ENCODE peak calls at places on chromosomes 13 and 19, in five cellular contexts. K is neuronal stem cell, G is H9, Y is H1, I is mesenchymal stem cell. Z is an unnamed sample.

GRCh38 chr19:11284535-11284934 is 11.4 kb upstream of the TSPAN16 start:
- DNase-seq in I (no peak), Y (no peak), G (no peak), K (no peak), Z (no peak)

GRCh38 chr13:35711909-35712308 is 235.4 kb upstream of the MAB21L1 start:
- DNase-seq in I (no peak), G (no peak), Y (no peak), K (no peak), Z (no peak)

GRCh38 chr13:81686877-81687276 is 1346.0 kb upstream of the SPRY2 start:
- DNase-seq in G (no peak), K (no peak), I (peak), Y (no peak), Z (no peak)

GRCh38 chr19:53909471-53910169 is 542 bp downstream of the CACNG7 start:
- DNase-seq in G (no peak), I (no peak), K (peak), Y (no peak), Z (no peak)

GRCh38 chr13:107765724-107766436 is 449.5 kb downstream of the LIG4 start:
- DNase-seq in Y (no peak), I (peak), K (no peak), G (no peak), Z (no peak)

GRCh38 chr19:47433121-47433520 is 13.8 kb upstream of the MEIS3 start:
- DNase-seq in I (no peak), Y (no peak), K (no peak), G (no peak), Z (no peak)

GRCh38 chr13:20461481-20461859 is 64.2 kb downstream of the CRYL1 start:
- DNase-seq in I (peak), Y (no peak), K (no peak), G (no peak), Z (no peak)

GRCh38 chr19:13100031-13100588 is 2.5 kb downstream of the LYL1 start:
- DNase-seq in Y (no peak), G (no peak), K (no peak), I (no peak), Z (no peak)

GRCh38 chr19:52516191-52516590 is 11.3 kb upstream of the ZNF808 start:
- DNase-seq in G (no peak), K (no peak), I (no peak), Y (no peak), Z (no peak)

GRCh38 chr13:106498158-106498557 is 37.3 kb downstream of the EFNB2 start:
- DNase-seq in I (no peak), G (no peak), Y (no peak), K (no peak), Z (no peak)

GRCh38 chr19:47492137-47492533 is 8.1 kb upstream of the KPTN start:
- DNase-seq in K (no peak), I (no peak), Y (no peak), G (no peak), Z (no peak)

GRCh38 chr13:113359556-113359955 is 4.4 kb downstream of the GRTP1 start:
- DNase-seq in G (no peak), K (no peak), I (no peak), Y (no peak), Z (no peak)

GRCh38 chr13:40366119-40366518 is 300.3 kb downstream of the FOXO1 start:
- DNase-seq in G (no peak), K (no peak), Y (no peak), I (no peak), Z (no peak)

GRCh38 chr19:56383826-56384605 is 9.3 kb downstream of the ZNF582 start:
- DNase-seq in G (no peak), Y (no peak), K (no peak), I (no peak), Z (peak)

GRCh38 chr13:109111141-109111540 is 481.7 kb downstream of the MYO16 start:
- DNase-seq in K (no peak), Y (no peak), I (no peak), G (no peak), Z (no peak)

GRCh38 chr13:113936166-113936565 is 37.7 kb downstream of the C13orf46 start:
- DNase-seq in Y (no peak), K (no peak), I (no peak), G (no peak), Z (no peak)

GRCh38 chr19:50496189-50497029 is 14.6 kb downstream of the JOSD2 start:
- DNase-seq in G (peak), I (no peak), Y (no peak), K (no peak), Z (no peak)

GRCh38 chr19:17762505-17763229 is 11.4 kb downstream of the FCHO1 start:
- DNase-seq in K (peak), Y (no peak), I (peak), G (peak), Z (peak)

GRCh38 chr19:32397736-32398135 is 7.8 kb upstream of the DPY19L3 start:
- DNase-seq in K (no peak), I (peak), Y (no peak), G (no peak), Z (peak)

GRCh38 chr13:97285221-97285955 is 63.3 kb downstream of the MBNL2 start:
- DNase-seq in Y (no peak), K (no peak), G (no peak), I (no peak), Z (no peak)

GRCh38 chr19:7562646-7563393 is 27.3 kb downstream of the PNPLA6 start:
- DNase-seq in I (no peak), Y (no peak), K (no peak), G (peak), Z (peak)

GRCh38 chr13:32426191-32426980 is 1.5 kb downstream of the N4BP2L1 start:
- DNase-seq in I (peak), K (no peak), Y (no peak), G (no peak), Z (peak)
- H3K27ac ChIP-seq in I (no peak), K (no peak), Y (no peak), G (no peak), Z (no peak)

GRCh38 chr19:5097959-5098623 is 129.2 kb downstream of the KDM4B start:
- DNase-seq in I (no peak), G (no peak), K (no peak), Y (no peak), Z (no peak)
- H2BK12ac ChIP-seq in I (no peak), G (no peak), K (no peak), Y (no peak), Z (no peak)

GRCh38 chr13:25977216-25977615 is 74.6 kb downstream of the SHISA2 start:
- DNase-seq in Y (peak), K (no peak), I (no peak), G (peak), Z (no peak)
- H3K27ac ChIP-seq in Y (peak), K (peak), I (no peak), G (peak), Z (no peak)

GRCh38 chr19:6233827-6234511 is 45.8 kb downstream of the MLLT1 start:
- DNase-seq in K (no peak), G (no peak), Y (no peak), I (no peak), Z (no peak)

GRCh38 chr19:6234527-6234926 is 45.2 kb downstream of the MLLT1 start:
- DNase-seq in K (no peak), G (no peak), I (peak), Y (no peak), Z (no peak)

GRCh38 chr19:6236310-6237291 is 43.2 kb downstream of the MLLT1 start:
- DNase-seq in I (no peak), Y (no peak), G (no peak), K (no peak), Z (no peak)

GRCh38 chr19:6233051-6233826 is 46.5 kb downstream of the MLLT1 start:
- DNase-seq in K (no peak), G (no peak), I (no peak), Y (no peak), Z (no peak)

GRCh38 chr19:6235031-6235951 is 44.5 kb downstream of the MLLT1 start:
- DNase-seq in I (no peak), K (no peak), G (no peak), Y (no peak), Z (no peak)
- H2BK12ac ChIP-seq in I (no peak), K (no peak), G (no peak), Y (no peak), Z (no peak)

GRCh38 chr13:110266431-110266809 is 40.5 kb downstream of the COL4A1 start:
- DNase-seq in K (no peak), I (no peak), G (no peak), Y (no peak), Z (no peak)

GRCh38 chr13:110265341-110265681 is 41.6 kb downstream of the COL4A1 start:
- DNase-seq in G (no peak), Y (no peak), K (no peak), I (no peak), Z (no peak)

GRCh38 chr13:110265682-110266430 is 41.1 kb downstream of the COL4A1 start:
- DNase-seq in K (no peak), I (no peak), Y (no peak), G (no peak), Z (peak)

GRCh38 chr13:110268061-110268460 is 38.9 kb downstream of the COL4A1 start:
- DNase-seq in G (no peak), K (no peak), Y (no peak), I (no peak), Z (no peak)

DNA sequence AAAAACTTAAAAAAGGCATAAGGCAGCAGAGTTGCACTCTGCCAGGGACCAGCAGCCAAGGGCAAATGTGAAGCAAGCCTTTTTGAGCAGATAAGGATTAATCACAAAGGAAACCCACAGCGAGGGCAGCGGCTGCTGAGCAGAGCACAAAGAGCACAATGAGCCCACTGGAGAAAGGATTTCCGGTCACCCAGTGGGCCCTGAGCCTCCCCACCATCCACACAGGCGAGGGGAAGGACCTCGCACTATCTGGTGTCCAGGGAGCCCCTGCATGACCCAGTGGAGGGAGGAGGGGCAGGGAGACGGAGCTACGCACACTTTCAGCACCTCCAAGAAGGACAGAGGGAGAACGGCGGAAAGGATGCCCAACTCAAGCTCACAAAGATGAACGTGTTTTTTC is 40.0 kb downstream of the COL4A1 start:
- DNase-seq in K (peak), Y (no peak), G (peak), I (no peak), Z (peak)
- H3K27ac ChIP-seq in K (peak), Y (no peak), G (no peak), I (no peak), Z (no peak)

GRCh38 chr19:39306075-39306474 is 9.9 kb downstream of the IFNL1 start:
- DNase-seq in G (no peak), Y (no peak), I (no peak), K (no peak), Z (no peak)

GRCh38 chr19:39304701-39305571 is 8.7 kb downstream of the IFNL1 start:
- DNase-seq in I (no peak), Y (no peak), G (no peak), K (no peak), Z (no peak)

GRCh38 chr19:39307822-39308530 is 11.8 kb downstream of the IFNL1 start:
- DNase-seq in G (peak), K (no peak), I (no peak), Y (no peak), Z (no peak)

GRCh38 chr19:39308531-39309304 is 11.9 kb downstream of the LRFN1 start:
- DNase-seq in G (peak), K (no peak), I (no peak), Y (peak), Z (no peak)

DNA sequence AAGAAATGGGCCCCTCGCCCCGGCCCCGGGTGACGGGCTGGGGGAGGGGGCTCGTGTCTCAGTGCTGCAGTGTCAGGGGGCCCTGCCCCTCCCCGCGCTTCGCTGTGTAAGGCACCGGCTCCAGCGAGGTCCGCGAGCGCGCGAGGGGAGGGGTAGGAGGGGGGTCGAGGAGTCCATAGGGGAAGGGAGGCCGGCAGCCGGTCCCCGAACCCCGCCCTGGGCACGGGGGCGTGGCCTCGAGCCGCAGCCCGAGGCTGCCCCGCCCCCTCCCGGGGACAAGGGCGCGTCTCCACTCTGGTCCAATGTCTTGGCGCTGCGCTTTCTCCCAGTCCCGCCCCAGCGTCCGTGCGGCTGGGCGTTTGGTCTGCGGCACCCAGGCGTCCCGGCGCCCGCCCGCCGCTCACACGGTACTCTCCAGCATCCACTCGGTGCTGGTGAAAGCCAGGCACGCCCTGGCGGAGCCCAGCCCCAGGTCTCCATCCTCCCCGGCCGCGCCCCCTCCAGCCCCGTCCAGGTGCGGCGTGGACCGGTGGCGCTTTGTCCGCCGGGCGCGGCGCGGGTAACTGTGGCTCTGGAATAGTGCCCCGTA is 11.1 kb downstream of the IFNL1 start:
- DNase-seq in K (no peak), Y (no peak), G (peak), I (peak), Z (no peak)
- H2BK12ac ChIP-seq in K (no peak), Y (no peak), G (no peak), I (no peak), Z (peak)

GRCh38 chr13:111243981-111244380 is 76.5 kb upstream of the TEX29 start:
- DNase-seq in K (no peak), G (no peak), Y (no peak), I (no peak), Z (no peak)

GRCh38 chr13:111239754-111240670 is 80.4 kb upstream of the TEX29 start:
- DNase-seq in G (no peak), I (no peak), K (no peak), Y (no peak), Z (peak)

GRCh38 chr13:111242585-111242984 is 77.9 kb upstream of the TEX29 start:
- DNase-seq in K (no peak), Y (no peak), G (no peak), I (no peak), Z (no peak)

GRCh38 chr13:111241862-111242261 is 78.6 kb upstream of the TEX29 start:
- DNase-seq in I (no peak), G (no peak), K (no peak), Y (no peak), Z (no peak)

GRCh38 chr13:111241006-111241755 is 79.3 kb upstream of the TEX29 start:
- DNase-seq in I (no peak), K (no peak), G (no peak), Y (no peak), Z (no peak)
- H3K27ac ChIP-seq in I (no peak), K (no peak), G (no peak), Y (no peak), Z (no peak)

DNA sequence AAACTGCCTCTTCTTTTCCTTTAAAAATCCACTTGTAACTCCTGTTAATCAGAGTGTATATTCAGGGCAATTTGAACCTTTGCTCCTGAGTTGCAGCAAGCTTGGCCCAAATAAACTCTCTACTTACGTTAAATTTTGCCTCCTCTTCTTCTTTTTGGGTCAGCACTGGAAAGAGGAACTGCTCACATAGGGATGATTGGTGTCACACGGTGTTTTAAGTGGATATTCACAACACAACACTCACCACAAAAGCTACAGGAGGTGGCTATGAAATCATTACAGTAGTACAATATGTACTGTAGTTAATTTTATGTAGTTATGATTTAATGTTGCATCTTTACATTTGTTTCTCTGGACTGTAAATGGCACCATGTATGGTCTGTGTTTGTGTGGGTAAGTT is 96.8 kb upstream of the DOCK9 start:
- DNase-seq in Y (no peak), K (no peak), G (no peak), I (no peak), Z (no peak)
- H2BK12ac ChIP-seq in Y (no peak), K (no peak), G (no peak), I (no peak), Z (no peak)